ENCODE peak calls at places on chromosomes 6 and 20, in five cellular contexts. M is omental fat pad; V is CD4-positive, alpha-beta T cell; R is heart right ventricle; L is T-cell. Y is an unnamed sample.

GRCh38 chr6:73727114-73727513 is 31.1 kb downstream of the CD109 start:
- ATAC-seq in R (no peak), V (no peak), L (no peak), M (no peak), Y (no peak)

GRCh38 chr6:149961728-149962425 is 1.9 kb upstream of the ULBP1 start:
- ATAC-seq in V (peak), R (no peak), M (no peak), L (no peak), Y (no peak)

GRCh38 chr6:125951323-125951722 is 5.2 kb upstream of the HINT3 start:
- ATAC-seq in M (no peak), R (no peak), V (no peak), L (no peak), Y (no peak)

GRCh38 chr6:106539931-106540330 is 89.4 kb downstream of the RTN4IP1 start:
- ATAC-seq in V (no peak), M (no peak), R (no peak), L (no peak), Y (no peak)

GRCh38 chr6:123551939-123552707 is 84.6 kb downstream of the TRDN start:
- ATAC-seq in R (no peak), L (no peak), V (no peak), M (no peak), Y (no peak)

GRCh38 chr6:149075616-149076354 is 241.7 kb upstream of the TAB2 start:
- ATAC-seq in M (peak), L (no peak), R (no peak), V (peak), Y (no peak)

GRCh38 chr6:68239034-68239433 is 396.0 kb upstream of the ADGRB3 start:
- ATAC-seq in V (no peak), M (no peak), R (no peak), L (no peak), Y (no peak)

GRCh38 chr6:1070085-1070521 is 241.8 kb upstream of the FOXQ1 start:
- ATAC-seq in L (no peak), M (no peak), V (no peak), R (peak), Y (no peak)

GRCh38 chr6:147691436-147691835 is 182.9 kb downstream of the SAMD5 start:
- ATAC-seq in V (no peak), M (no peak), L (no peak), R (no peak), Y (no peak)

GRCh38 chr6:29641430-29642213 is 8.6 kb upstream of the GABBR1 start:
- ATAC-seq in L (peak), V (peak), M (no peak), R (peak), Y (no peak)

GRCh38 chr20:3712279-3712873 is at the start of gene SIGLEC1:
- ATAC-seq in R (peak), L (no peak), V (no peak), M (no peak), Y (peak)

GRCh38 chr6:160256445-160256844 is 2.2 kb downstream of the SLC22A2 start:
- ATAC-seq in L (no peak), M (no peak), V (no peak), R (no peak), Y (no peak)

GRCh38 chr6:14129572-14129971 is 12.0 kb downstream of the CD83 start:
- ATAC-seq in V (peak), L (peak), M (no peak), R (peak), Y (peak)

GRCh38 chr6:39865011-39865888 is 69.0 kb downstream of the MOCS1 start:
- ATAC-seq in M (no peak), L (no peak), R (peak), V (no peak), Y (peak)

GRCh38 chr20:62721511-62722197 is 13.0 kb downstream of the NTSR1 start:
- ATAC-seq in R (no peak), M (no peak), V (no peak), L (peak), Y (no peak)

GRCh38 chr6:6588064-6588923 is at the start of gene LY86:
- ATAC-seq in L (peak), V (peak), R (peak), M (no peak), Y (peak)

GRCh38 chr6:57432919-57433684 is 115.7 kb downstream of the PRIM2 start:
- ATAC-seq in M (no peak), L (no peak), R (peak), V (no peak), Y (no peak)

GRCh38 chr6:93784794-93785757 is 365.7 kb upstream of the EPHA7 start:
- ATAC-seq in L (no peak), M (peak), R (peak), V (no peak), Y (peak)

GRCh38 chr6:142013875-142014495 is 118.7 kb upstream of the GJE1 start:
- ATAC-seq in L (no peak), M (no peak), V (no peak), R (no peak), Y (no peak)

GRCh38 chr6:13396241-13396792 is 68.0 kb upstream of the TBC1D7 start:
- ATAC-seq in V (no peak), L (no peak), M (no peak), R (no peak), Y (no peak)

GRCh38 chr6:35185971-35186370 is 27.8 kb upstream of the SCUBE3 start:
- ATAC-seq in L (no peak), R (no peak), V (no peak), M (no peak), Y (no peak)

GRCh38 chr6:107321793-107322192 is 137.6 kb downstream of the PDSS2 start:
- ATAC-seq in V (no peak), R (no peak), M (no peak), L (no peak), Y (no peak)

GRCh38 chr6:79864001-79864400 is 83.4 kb downstream of the ELOVL4 start:
- ATAC-seq in L (no peak), M (no peak), V (no peak), R (no peak), Y (no peak)

GRCh38 chr6:137851669-137852068 is 15.4 kb upstream of the TNFAIP3 start:
- ATAC-seq in M (no peak), R (no peak), L (no peak), V (no peak), Y (no peak)

GRCh38 chr20:7248392-7248992 is 481.0 kb downstream of the BMP2 start:
- ATAC-seq in L (no peak), R (no peak), V (no peak), M (no peak), Y (no peak)

GRCh38 chr6:31462026-31462963 is 35.6 kb upstream of the MICB start:
- ATAC-seq in L (no peak), V (no peak), M (peak), R (peak), Y (no peak)

GRCh38 chr20:37327748-37328147 is 18.2 kb upstream of the SRC start:
- ATAC-seq in V (no peak), L (no peak), M (peak), R (peak), Y (peak)

GRCh38 chr6:109379706-109380105 is 2.6 kb downstream of the CD164 start:
- ATAC-seq in V (no peak), R (no peak), M (no peak), L (no peak), Y (no peak)

GRCh38 chr20:34907616-34908469 is 31.4 kb downstream of the ACSS2 start:
- ATAC-seq in V (no peak), L (no peak), R (peak), M (peak), Y (peak)

GRCh38 chr6:26363882-26364825 is 844 bp upstream of the BTN3A2 start:
- ATAC-seq in R (peak), M (no peak), L (peak), V (peak), Y (no peak)

GRCh38 chr6:5871296-5871695 is 135.4 kb downstream of the NRN1 start:
- ATAC-seq in R (no peak), V (no peak), L (no peak), M (no peak), Y (no peak)

GRCh38 chr6:76831299-76831698 is 632.0 kb downstream of the HTR1B start:
- ATAC-seq in V (no peak), M (no peak), R (no peak), L (no peak), Y (no peak)

GRCh38 chr6:1325471-1326309 is 13.8 kb downstream of the FOXQ1 start:
- ATAC-seq in R (no peak), L (no peak), M (no peak), V (no peak), Y (peak)

GRCh38 chr6:35489995-35490791 is 6.7 kb downstream of the TEAD3 start:
- ATAC-seq in R (peak), V (no peak), M (no peak), L (no peak), Y (peak)

GRCh38 chr6:24960991-24961475 is 25.3 kb upstream of the RIPOR2 start:
- ATAC-seq in V (peak), M (no peak), R (no peak), L (peak), Y (no peak)

Y was measured in gastroesophageal sphincter.